ENCODE peak calls at places on chromosomes 2 and 18, in four cellular contexts. One of them, this sample, is unnamed.
A peak's percentile ranks its signal among the peaks of the same experiment; 100 is the strongest.

GRCh38 chr2:96186562-96186961 is 22.1 kb downstream of the STARD7 start:
- DNase-seq in ascending aorta: no peak
- DNase-seq in tibial artery: no peak
- DNase-seq in stomach: no peak
- DNase-seq in this sample: no peak

GRCh38 chr2:12759248-12759647 is 42.5 kb downstream of the TRIB2 start:
- DNase-seq in tibial artery: no peak
- DNase-seq in ascending aorta: no peak
- DNase-seq in stomach: no peak
- DNase-seq in this sample: no peak

GRCh38 chr2:30772021-30772705 is 35.1 kb downstream of the CAPN13 start:
- DNase-seq in stomach: peak; percentile 13
- DNase-seq in ascending aorta: no peak
- DNase-seq in tibial artery: no peak
- DNase-seq in this sample: no peak

GRCh38 chr2:238247002-238247822 is 7.4 kb upstream of the HES6 start:
- DNase-seq in tibial artery: no peak
- DNase-seq in ascending aorta: no peak
- DNase-seq in stomach: no peak
- DNase-seq in this sample: no peak

GRCh38 chr2:200181732-200182131 is 124.8 kb upstream of the SPATS2L start:
- DNase-seq in ascending aorta: no peak
- DNase-seq in tibial artery: no peak
- DNase-seq in stomach: no peak
- DNase-seq in this sample: no peak

GRCh38 chr2:149858214-149858613 is 270.6 kb upstream of the MMADHC start:
- DNase-seq in stomach: no peak
- DNase-seq in ascending aorta: no peak
- DNase-seq in tibial artery: no peak
- DNase-seq in this sample: no peak

GRCh38 chr2:205188516-205189138 is 493.7 kb upstream of the NRP2 start:
- DNase-seq in ascending aorta: no peak
- DNase-seq in stomach: no peak
- DNase-seq in tibial artery: peak; percentile 66
- DNase-seq in this sample: peak; percentile 59

GRCh38 chr2:224669449-224669848 is 46.7 kb downstream of the CCDC195 start:
- DNase-seq in ascending aorta: no peak
- DNase-seq in tibial artery: no peak
- DNase-seq in stomach: no peak
- DNase-seq in this sample: no peak

GRCh38 chr2:219553168-219553417 is 9.3 kb downstream of the TMEM198 start:
- DNase-seq in stomach: no peak
- DNase-seq in tibial artery: no peak
- DNase-seq in ascending aorta: no peak
- DNase-seq in this sample: no peak

GRCh38 chr18:13295894-13296293 is 77.3 kb downstream of the LDLRAD4 start:
- DNase-seq in ascending aorta: no peak
- DNase-seq in stomach: no peak
- DNase-seq in tibial artery: no peak
- DNase-seq in this sample: no peak
- H3K27ac ChIP-seq in ascending aorta: no peak overlapping the region
- H3K27ac ChIP-seq in stomach: no peak overlapping the region
- H3K27ac ChIP-seq in tibial artery: no peak overlapping the region
- H3K27ac ChIP-seq in this sample: no peak overlapping the region

GRCh38 chr2:128519517-128520215 is 201.0 kb upstream of the HS6ST1 start:
- DNase-seq in stomach: no peak
- DNase-seq in tibial artery: no peak
- DNase-seq in ascending aorta: no peak
- DNase-seq in this sample: no peak
- H3K27ac ChIP-seq in stomach: no peak overlapping the region
- H3K27ac ChIP-seq in tibial artery: no peak overlapping the region
- H3K27ac ChIP-seq in ascending aorta: no peak overlapping the region
- H3K27ac ChIP-seq in this sample: no peak overlapping the region

GRCh38 chr18:25274900-25275299 is 77.1 kb downstream of the ZNF521 start:
- DNase-seq in stomach: no peak
- DNase-seq in ascending aorta: no peak
- DNase-seq in tibial artery: no peak
- DNase-seq in this sample: no peak
- H3K27ac ChIP-seq in stomach: no peak overlapping the region
- H3K27ac ChIP-seq in ascending aorta: no peak overlapping the region
- H3K27ac ChIP-seq in tibial artery: no peak overlapping the region
- H3K27ac ChIP-seq in this sample: no peak overlapping the region

GRCh38 chr2:126436411-126436810 is 219.5 kb upstream of the GYPC start:
- DNase-seq in stomach: no peak
- DNase-seq in tibial artery: no peak
- DNase-seq in ascending aorta: no peak
- DNase-seq in this sample: no peak

GRCh38 chr2:126437016-126437415 is 218.9 kb upstream of the GYPC start:
- DNase-seq in ascending aorta: no peak
- DNase-seq in stomach: no peak
- DNase-seq in tibial artery: no peak
- DNase-seq in this sample: no peak
- H3K27ac ChIP-seq in ascending aorta: no peak overlapping the region
- H3K27ac ChIP-seq in stomach: no peak overlapping the region
- H3K27ac ChIP-seq in tibial artery: no peak overlapping the region
- H3K27ac ChIP-seq in this sample: no peak overlapping the region

GRCh38 chr2:60439219-60439974 is 114.1 kb downstream of the BCL11A start:
- DNase-seq in tibial artery: no peak
- DNase-seq in stomach: peak; percentile 47
- DNase-seq in ascending aorta: peak; percentile 72
- DNase-seq in this sample: peak; percentile 54

GRCh38 chr2:60438653-60439052 is 114.8 kb downstream of the BCL11A start:
- DNase-seq in stomach: no peak
- DNase-seq in tibial artery: no peak
- DNase-seq in ascending aorta: no peak
- DNase-seq in this sample: no peak

GRCh38 chr2:60437080-60437765 is 116.2 kb downstream of the BCL11A start:
- DNase-seq in ascending aorta: no peak
- DNase-seq in stomach: no peak
- DNase-seq in tibial artery: no peak
- DNase-seq in this sample: no peak

GRCh38 chr2:60440080-60440753 is 113.2 kb downstream of the BCL11A start:
- DNase-seq in tibial artery: no peak
- DNase-seq in ascending aorta: no peak
- DNase-seq in stomach: no peak
- DNase-seq in this sample: no peak

GRCh38 chr2:60438136-60438535 is 115.3 kb downstream of the BCL11A start:
- DNase-seq in tibial artery: no peak
- DNase-seq in stomach: no peak
- DNase-seq in ascending aorta: no peak
- DNase-seq in this sample: no peak
- H3K27ac ChIP-seq in tibial artery: no peak overlapping the region
- H3K27ac ChIP-seq in stomach: no peak overlapping the region
- H3K27ac ChIP-seq in ascending aorta: no peak overlapping the region
- H3K27ac ChIP-seq in this sample: peak overlapping the region; percentile 75

GRCh38 chr2:8365331-8365910 is 316.4 kb upstream of the ID2 start:
- DNase-seq in ascending aorta: no peak
- DNase-seq in tibial artery: no peak
- DNase-seq in stomach: no peak
- DNase-seq in this sample: no peak
- H3K27ac ChIP-seq in ascending aorta: no peak overlapping the region
- H3K27ac ChIP-seq in tibial artery: no peak overlapping the region
- H3K27ac ChIP-seq in stomach: no peak overlapping the region
- H3K27ac ChIP-seq in this sample: no peak overlapping the region